ENCODE peak calls at places on chromosomes 4 and X, in four cellular contexts. One of them, this sample, is unnamed. For H3K79me2, the result is how much of the 10 kb centered on the place peaks cover.

GRCh38 chr4:138204507-138204906 is 37.6 kb downstream of the SLC7A11 start:
- DNase-seq in mammary epithelial cell: no peak
- DNase-seq in GM23248: no peak
- DNase-seq in PC-9: no peak
- DNase-seq in this sample: peak

GRCh38 chr4:53196872-53197759 is 168.7 kb downstream of the SCFD2 start:
- DNase-seq in mammary epithelial cell: peak
- DNase-seq in GM23248: peak
- DNase-seq in PC-9: no peak
- DNase-seq in this sample: peak

GRCh38 chrX:134004038-134004437 is 18.6 kb upstream of the GPC3 start:
- DNase-seq in mammary epithelial cell: peak
- DNase-seq in GM23248: peak
- DNase-seq in PC-9: no peak
- DNase-seq in this sample: no peak

GRCh38 chrX:15820106-15821073 is 30.1 kb downstream of the ZRSR2 start:
- DNase-seq in mammary epithelial cell: no peak
- DNase-seq in GM23248: no peak
- DNase-seq in PC-9: no peak
- DNase-seq in this sample: no peak

GRCh38 chrX:70907900-70908299 is 611 bp downstream of the TEX11 start:
- DNase-seq in mammary epithelial cell: no peak
- DNase-seq in GM23248: no peak
- DNase-seq in PC-9: no peak
- DNase-seq in this sample: no peak

GRCh38 chr4:107299646-107300045 is 263.5 kb upstream of the DKK2 start:
- DNase-seq in mammary epithelial cell: peak
- DNase-seq in GM23248: peak
- DNase-seq in PC-9: no peak
- DNase-seq in this sample: no peak

GRCh38 chr4:123536225-123536624 is 139.6 kb downstream of the SPRY1 start:
- DNase-seq in mammary epithelial cell: no peak
- DNase-seq in GM23248: no peak
- DNase-seq in PC-9: no peak
- DNase-seq in this sample: no peak

GRCh38 chr4:27006646-27007045 is 146.0 kb downstream of the STIM2 start:
- DNase-seq in mammary epithelial cell: no peak
- DNase-seq in GM23248: no peak
- DNase-seq in PC-9: no peak
- DNase-seq in this sample: no peak

GRCh38 chr4:83364312-83364711 is 29.7 kb upstream of the HPSE start:
- DNase-seq in mammary epithelial cell: peak
- DNase-seq in GM23248: no peak
- DNase-seq in PC-9: no peak
- DNase-seq in this sample: no peak

GRCh38 chrX:69113723-69114122 is 51.5 kb downstream of the PJA1 start:
- DNase-seq in mammary epithelial cell: no peak
- DNase-seq in GM23248: no peak
- DNase-seq in PC-9: no peak
- DNase-seq in this sample: no peak

GRCh38 chr4:110787781-110788180 is 164.9 kb upstream of the PITX2 start:
- DNase-seq in mammary epithelial cell: no peak
- DNase-seq in GM23248: peak
- DNase-seq in PC-9: no peak
- DNase-seq in this sample: no peak

GRCh38 chr4:118033148-118034060 is 882 bp upstream of the NDST3 start:
- DNase-seq in mammary epithelial cell: peak
- DNase-seq in GM23248: peak
- DNase-seq in PC-9: peak
- DNase-seq in this sample: peak

GRCh38 chr4:48909697-48910096 is 3.1 kb upstream of the OCIAD2 start:
- DNase-seq in mammary epithelial cell: peak
- DNase-seq in GM23248: peak
- DNase-seq in PC-9: peak
- DNase-seq in this sample: peak

GRCh38 chrX:81195712-81196111 is 6.0 kb downstream of the HMGN5 start:
- DNase-seq in mammary epithelial cell: peak
- DNase-seq in GM23248: peak
- DNase-seq in PC-9: peak
- DNase-seq in this sample: peak

GRCh38 chr4:139919513-139919912 is 234.5 kb downstream of the MAML3 start:
- DNase-seq in mammary epithelial cell: no peak
- DNase-seq in GM23248: peak
- DNase-seq in PC-9: no peak
- DNase-seq in this sample: no peak

GRCh38 chr4:60865238-60865637 is 334.9 kb upstream of the ADGRL3 start:
- DNase-seq in mammary epithelial cell: peak
- DNase-seq in GM23248: no peak
- DNase-seq in PC-9: no peak
- DNase-seq in this sample: no peak

GRCh38 chr4:32789026-32789608 is 2068.9 kb downstream of the PCDH7 start:
- DNase-seq in mammary epithelial cell: peak
- DNase-seq in GM23248: peak
- DNase-seq in PC-9: peak
- DNase-seq in this sample: peak

GRCh38 chr4:103150677-103151076 is 47.5 kb downstream of the CENPE start:
- DNase-seq in mammary epithelial cell: peak
- DNase-seq in GM23248: peak
- DNase-seq in PC-9: no peak
- DNase-seq in this sample: no peak

GRCh38 chr4:121551881-121552280 is 144.9 kb downstream of the ANXA5 start:
- DNase-seq in mammary epithelial cell: peak
- DNase-seq in GM23248: no peak
- DNase-seq in PC-9: no peak
- DNase-seq in this sample: no peak

GRCh38 chrX:9420513-9420912 is 44.3 kb upstream of the TBL1X start:
- DNase-seq in mammary epithelial cell: no peak
- DNase-seq in GM23248: no peak
- DNase-seq in PC-9: no peak
- DNase-seq in this sample: no peak

GRCh38 chr4:23930750-23931488 is 41.1 kb upstream of the PPARGC1A start:
- DNase-seq in mammary epithelial cell: no peak
- DNase-seq in GM23248: peak
- DNase-seq in PC-9: no peak
- DNase-seq in this sample: peak

GRCh38 chrX:11364835-11365234 is 71.6 kb downstream of the AMELX start:
- DNase-seq in mammary epithelial cell: no peak
- DNase-seq in GM23248: no peak
- DNase-seq in PC-9: no peak
- DNase-seq in this sample: no peak

GRCh38 chr4:80201326-80202151 is 4.2 kb downstream of the PRDM8 start:
- DNase-seq in mammary epithelial cell: no peak
- DNase-seq in GM23248: peak
- DNase-seq in PC-9: no peak
- DNase-seq in this sample: peak

GRCh38 chr4:152077582-152077981 is 316.8 kb upstream of the GATB start:
- DNase-seq in mammary epithelial cell: no peak
- DNase-seq in GM23248: no peak
- DNase-seq in PC-9: no peak
- DNase-seq in this sample: no peak

GRCh38 chr4:75289843-75290616 is 224.2 kb downstream of the RCHY1 start:
- DNase-seq in mammary epithelial cell: peak
- DNase-seq in GM23248: peak
- DNase-seq in PC-9: peak
- DNase-seq in this sample: peak

GRCh38 chr4:128335541-128335940 is 47.9 kb upstream of the PGRMC2 start:
- DNase-seq in mammary epithelial cell: peak
- DNase-seq in GM23248: no peak
- DNase-seq in PC-9: no peak
- DNase-seq in this sample: no peak

GRCh38 chrX:9785252-9785943 is 831 bp upstream of the SHROOM2 start:
- DNase-seq in mammary epithelial cell: no peak
- DNase-seq in GM23248: no peak
- DNase-seq in PC-9: no peak
- DNase-seq in this sample: peak

GRCh38 chr4:139763205-139763604 is 97.6 kb downstream of the MGST2 start:
- DNase-seq in mammary epithelial cell: no peak
- DNase-seq in GM23248: no peak
- DNase-seq in PC-9: no peak
- DNase-seq in this sample: no peak

GRCh38 chrX:34859191-34859590 is 83.4 kb upstream of the FAM47B start:
- DNase-seq in mammary epithelial cell: no peak
- DNase-seq in GM23248: no peak
- DNase-seq in PC-9: no peak
- DNase-seq in this sample: no peak

GRCh38 chr4:135840781-135841180 is 1639.2 kb upstream of the PABPC4L start:
- DNase-seq in mammary epithelial cell: no peak
- DNase-seq in GM23248: no peak
- DNase-seq in PC-9: no peak
- DNase-seq in this sample: no peak

GRCh38 chr4:32268949-32269348 is 1548.8 kb downstream of the PCDH7 start:
- DNase-seq in mammary epithelial cell: peak
- DNase-seq in GM23248: no peak
- DNase-seq in PC-9: no peak
- DNase-seq in this sample: no peak

GRCh38 chr4:85019411-85019810 is 52.9 kb upstream of the WDFY3 start:
- DNase-seq in mammary epithelial cell: no peak
- DNase-seq in GM23248: no peak
- DNase-seq in PC-9: no peak
- DNase-seq in this sample: no peak

GRCh38 chr4:40622913-40623312 is 6.8 kb downstream of the RBM47 start:
- DNase-seq in mammary epithelial cell: peak
- DNase-seq in GM23248: no peak
- DNase-seq in PC-9: peak
- DNase-seq in this sample: no peak

GRCh38 chrX:106948641-106949040 is 28.4 kb downstream of the CLDN2 start:
- DNase-seq in mammary epithelial cell: no peak
- DNase-seq in GM23248: peak
- DNase-seq in PC-9: no peak
- DNase-seq in this sample: no peak

GRCh38 chrX:154046262-154046771 is 26.6 kb upstream of the IRAK1 start:
- DNase-seq in mammary epithelial cell: no peak
- DNase-seq in GM23248: peak
- DNase-seq in PC-9: no peak
- DNase-seq in this sample: peak

GRCh38 chrX:154050113-154050495 is 30.4 kb upstream of the IRAK1 start:
- DNase-seq in mammary epithelial cell: no peak
- DNase-seq in GM23248: peak
- DNase-seq in PC-9: no peak
- DNase-seq in this sample: no peak

GRCh38 chrX:154049209-154050112 is 29.8 kb upstream of the IRAK1 start:
- DNase-seq in mammary epithelial cell: no peak
- DNase-seq in GM23248: no peak
- DNase-seq in PC-9: no peak
- DNase-seq in this sample: no peak

GRCh38 chrX:154047266-154047665 is 27.6 kb upstream of the IRAK1 start:
- DNase-seq in mammary epithelial cell: no peak
- DNase-seq in GM23248: no peak
- DNase-seq in PC-9: no peak
- DNase-seq in this sample: no peak

GRCh38 chrX:154048398-154048797 is 28.7 kb upstream of the IRAK1 start:
- DNase-seq in mammary epithelial cell: no peak
- DNase-seq in GM23248: no peak
- DNase-seq in PC-9: no peak
- DNase-seq in this sample: no peak
- H3K79me2 ChIP-seq in mammary epithelial cell: half or more
- H3K79me2 ChIP-seq in GM23248: half or more
- H3K79me2 ChIP-seq in PC-9: under half
- H3K79me2 ChIP-seq in this sample: half or more

GRCh38 chr4:94491322-94491721 is 39.6 kb downstream of the PDLIM5 start:
- DNase-seq in mammary epithelial cell: peak
- DNase-seq in GM23248: peak
- DNase-seq in PC-9: no peak
- DNase-seq in this sample: no peak
- H3K79me2 ChIP-seq in mammary epithelial cell: half or more
- H3K79me2 ChIP-seq in GM23248: half or more
- H3K79me2 ChIP-seq in PC-9: under half
- H3K79me2 ChIP-seq in this sample: half or more

GRCh38 chrX:52576946-52577345 is 60.1 kb upstream of the XAGE1B start:
- DNase-seq in mammary epithelial cell: peak
- DNase-seq in GM23248: no peak
- DNase-seq in PC-9: no peak
- DNase-seq in this sample: no peak
- H3K79me2 ChIP-seq in mammary epithelial cell: under half
- H3K79me2 ChIP-seq in GM23248: under half
- H3K79me2 ChIP-seq in PC-9: under half
- H3K79me2 ChIP-seq in this sample: under half

GRCh38 chr4:1715002-1715761 is 3.1 kb upstream of the SLBP start:
- DNase-seq in mammary epithelial cell: no peak
- DNase-seq in GM23248: peak
- DNase-seq in PC-9: no peak
- DNase-seq in this sample: no peak
- H3K79me2 ChIP-seq in mammary epithelial cell: half or more
- H3K79me2 ChIP-seq in GM23248: half or more
- H3K79me2 ChIP-seq in PC-9: half or more
- H3K79me2 ChIP-seq in this sample: half or more

GRCh38 chr4:126582737-126583136 is 1050.0 kb upstream of the INTU start:
- DNase-seq in mammary epithelial cell: peak
- DNase-seq in GM23248: peak
- DNase-seq in PC-9: no peak
- DNase-seq in this sample: peak

GRCh38 chr4:126583509-126583908 is 1049.2 kb upstream of the INTU start:
- DNase-seq in mammary epithelial cell: peak
- DNase-seq in GM23248: peak
- DNase-seq in PC-9: no peak
- DNase-seq in this sample: peak
- H3K79me2 ChIP-seq in mammary epithelial cell: under half
- H3K79me2 ChIP-seq in GM23248: under half
- H3K79me2 ChIP-seq in PC-9: under half
- H3K79me2 ChIP-seq in this sample: under half

GRCh38 chr4:67697860-67698655 is 2.9 kb downstream of the UBA6 start:
- DNase-seq in mammary epithelial cell: no peak
- DNase-seq in GM23248: no peak
- DNase-seq in PC-9: no peak
- DNase-seq in this sample: no peak
- H3K79me2 ChIP-seq in mammary epithelial cell: half or more
- H3K79me2 ChIP-seq in GM23248: half or more
- H3K79me2 ChIP-seq in PC-9: under half
- H3K79me2 ChIP-seq in this sample: half or more

GRCh38 chr4:87052615-87053014 is 117.8 kb downstream of the AFF1 start:
- DNase-seq in mammary epithelial cell: no peak
- DNase-seq in GM23248: no peak
- DNase-seq in PC-9: no peak
- DNase-seq in this sample: no peak
- H3K79me2 ChIP-seq in mammary epithelial cell: half or more
- H3K79me2 ChIP-seq in GM23248: half or more
- H3K79me2 ChIP-seq in PC-9: under half
- H3K79me2 ChIP-seq in this sample: half or more

This sample was measured in hepatocyte.